ENCODE peak calls at places on chromosomes 6 and 20, in six cellular contexts. R is WTC11, M is endothelial cell of umbilical vein, X is A549, A is H1, N is HepG2. K is an unnamed sample.

GRCh38 chr6:52255434-52255833 is 11.1 kb upstream of the IL17F start:
- DNase-seq in N (no peak), A (no peak), R (no peak), M (no peak), X (no peak), K (no peak)

GRCh38 chr6:161029195-161029809 is 37.7 kb downstream of the MAP3K4 start:
- DNase-seq in N (no peak), R (no peak), M (no peak), X (no peak), A (no peak), K (no peak)

GRCh38 chr20:44489931-44490330 is 14.3 kb downstream of the TTPAL start:
- DNase-seq in M (no peak), X (no peak), R (no peak), N (no peak), A (no peak), K (no peak)

GRCh38 chr6:123338394-123338793 is 298.4 kb downstream of the TRDN start:
- DNase-seq in X (no peak), R (no peak), M (no peak), N (no peak), A (no peak), K (no peak)

GRCh38 chr6:152206072-152206818 is 398.8 kb downstream of the ESR1 start:
- DNase-seq in N (peak), R (peak), M (peak), A (peak), X (peak), K (peak)

GRCh38 chr6:14272111-14273085 is 154.8 kb downstream of the CD83 start:
- DNase-seq in R (no peak), N (no peak), M (no peak), X (peak), A (no peak), K (no peak)

GRCh38 chr6:161161889-161162624 is 111.8 kb downstream of the AGPAT4 start:
- DNase-seq in A (no peak), M (no peak), N (no peak), X (no peak), R (no peak), K (no peak)

GRCh38 chr6:22028403-22028802 is 268.4 kb downstream of the PRL start:
- DNase-seq in R (no peak), A (no peak), X (no peak), M (no peak), N (no peak), K (no peak)

GRCh38 chr6:112144145-112144926 is 56.9 kb downstream of the FAM229B start:
- DNase-seq in A (no peak), R (no peak), N (peak), M (no peak), X (no peak), K (peak)

GRCh38 chr6:132060591-132060990 is 109.4 kb upstream of the CCN2 start:
- DNase-seq in A (no peak), R (no peak), N (peak), M (peak), X (peak), K (no peak)

GRCh38 chr6:158011980-158012566 is 30.4 kb downstream of the SYNJ2 start:
- DNase-seq in R (no peak), M (no peak), X (no peak), A (no peak), N (no peak), K (no peak)

DNA sequence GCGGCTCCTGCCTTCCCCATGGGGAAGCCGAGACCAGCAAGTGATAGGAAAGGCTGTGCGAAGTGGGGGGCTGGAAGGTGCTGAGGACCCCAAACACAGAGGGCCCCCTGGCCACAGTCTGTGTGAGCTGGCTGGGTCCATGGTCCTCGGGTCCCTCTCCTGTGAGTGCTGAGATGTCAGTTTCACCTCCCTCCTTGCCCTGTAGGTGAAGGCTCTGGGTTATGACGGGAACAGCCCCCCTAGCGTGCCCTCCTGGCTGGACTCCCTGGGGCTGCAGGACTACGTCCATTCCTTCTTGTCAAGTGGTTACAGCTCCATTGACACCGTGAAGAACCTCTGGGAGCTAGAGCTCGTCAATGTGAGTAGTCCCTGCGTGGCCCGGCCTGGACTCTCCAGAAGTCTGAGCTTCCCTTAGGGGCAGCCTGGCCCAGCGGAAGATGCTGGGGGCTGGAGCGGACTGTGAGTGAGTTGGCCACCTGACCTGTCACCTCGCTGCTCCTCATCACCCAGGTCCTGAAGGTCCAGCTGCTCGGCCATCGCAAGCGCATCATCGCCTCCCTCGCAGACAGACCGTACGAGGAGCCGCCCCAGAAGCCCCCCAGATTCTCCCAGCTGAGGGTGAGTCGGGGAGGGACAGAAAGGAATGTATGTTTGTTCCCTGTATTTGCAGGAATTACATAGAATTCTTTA is 61.7 kb downstream of the TCP11 start:
- DNase-seq in A (no peak), X (no peak), R (peak), N (no peak), M (no peak), K (no peak)
- TF ChIP-seq JUN in A (no peak), X (no peak), R (no peak), N (no peak), M (no peak), K (no peak)

GRCh38 chr20:14098261-14098660 is 102.9 kb downstream of the MACROD2 start:
- DNase-seq in N (no peak), M (no peak), R (no peak), X (no peak), A (no peak), K (no peak)

DNA sequence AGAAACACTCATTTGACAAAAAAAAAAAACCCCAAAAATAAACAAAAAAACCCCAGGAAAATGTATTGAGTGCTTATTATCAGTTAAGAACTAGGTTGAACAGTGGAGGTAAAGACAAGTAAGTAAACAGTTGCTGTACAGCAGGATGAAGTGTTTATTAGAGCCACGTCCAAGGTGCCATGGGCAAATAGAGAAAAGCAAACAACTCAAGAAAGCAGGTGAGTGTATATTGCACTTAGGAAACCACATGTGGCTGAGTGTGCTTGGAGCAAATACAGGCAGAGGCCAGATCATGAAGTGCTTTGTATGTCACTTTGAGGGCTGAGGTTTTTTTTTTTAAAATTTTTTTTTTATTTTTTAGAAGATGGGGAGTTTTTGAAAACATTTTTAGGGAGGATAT is 98.3 kb downstream of the MACROD2 start:
- DNase-seq in X (no peak), A (no peak), R (no peak), N (no peak), M (no peak), K (no peak)
- TF ChIP-seq JUN in X (no peak), A (no peak), R (no peak), N (no peak), M (no peak), K (no peak)

DNA sequence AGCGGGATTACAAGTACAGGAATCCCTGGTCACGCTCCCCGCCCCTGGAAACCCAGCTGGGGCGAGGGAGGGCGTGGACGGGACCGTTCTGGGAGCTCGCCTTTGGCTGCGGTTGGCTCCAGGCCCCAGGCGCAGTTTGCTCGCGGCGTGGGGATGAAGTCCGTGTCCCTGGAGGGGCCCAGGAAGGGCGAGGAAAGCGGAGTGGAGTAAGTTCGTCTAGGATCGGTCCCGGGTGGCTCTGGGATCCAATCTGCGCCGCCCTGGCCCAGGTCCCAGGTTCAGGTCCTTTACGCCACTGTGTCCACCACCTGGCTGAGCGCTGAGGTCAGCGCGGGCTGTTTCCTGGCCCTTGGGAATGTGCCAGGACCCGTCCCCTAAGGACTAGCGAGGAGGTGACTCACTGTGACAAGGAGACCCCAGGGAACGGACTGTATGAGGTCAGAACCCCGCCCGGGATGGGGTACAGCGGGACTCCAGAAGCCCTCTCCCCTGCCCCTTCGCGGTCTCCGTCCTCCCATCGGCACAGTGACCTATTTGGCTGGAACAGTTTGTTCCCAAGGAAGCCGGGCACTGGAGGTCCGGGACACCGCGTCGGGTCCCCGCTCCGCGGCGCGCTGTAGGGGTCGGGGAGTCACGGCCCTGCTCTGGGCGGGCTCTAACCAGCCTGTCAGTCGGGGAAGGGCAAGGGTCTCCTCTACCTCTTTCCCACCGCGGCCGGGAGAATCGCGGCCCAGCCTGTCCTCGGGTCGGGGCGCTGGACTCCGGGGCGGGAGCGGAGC is 718 bp downstream of the CDKN1A start:
- DNase-seq in R (peak), X (peak), M (peak), A (no peak), N (peak), K (peak)
- TF ChIP-seq JUN in R (no peak), X (no peak), M (peak), A (no peak), N (no peak), K (peak)

DNA sequence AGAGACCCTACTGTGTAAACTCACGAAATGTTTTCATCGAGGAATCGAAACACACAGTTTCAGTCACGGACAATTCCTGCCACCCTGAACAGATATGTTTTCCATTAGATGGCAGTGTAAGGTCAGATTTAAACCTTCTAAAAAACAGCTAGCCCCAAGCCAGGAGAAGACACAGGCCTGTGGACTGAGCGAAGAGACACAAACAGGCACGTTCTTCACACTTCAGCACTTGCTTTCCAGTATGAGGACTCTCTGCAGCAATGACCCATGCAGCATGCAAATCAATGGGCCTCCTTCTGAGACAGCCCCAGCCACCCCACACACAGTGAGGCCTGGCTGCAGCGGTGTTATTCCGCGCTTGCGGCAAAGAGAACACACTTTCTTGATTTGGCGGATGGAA is 31.9 kb downstream of the HUS1B start:
- DNase-seq in A (no peak), N (no peak), R (no peak), X (peak), M (peak), K (no peak)
- TF ChIP-seq JUN in A (no peak), N (no peak), R (no peak), X (no peak), M (no peak), K (no peak)

GRCh38 chr6:102195311-102195710 is 801.8 kb downstream of the GRIK2 start:
- DNase-seq in N (no peak), A (no peak), R (no peak), X (no peak), M (no peak), K (no peak)

DNA sequence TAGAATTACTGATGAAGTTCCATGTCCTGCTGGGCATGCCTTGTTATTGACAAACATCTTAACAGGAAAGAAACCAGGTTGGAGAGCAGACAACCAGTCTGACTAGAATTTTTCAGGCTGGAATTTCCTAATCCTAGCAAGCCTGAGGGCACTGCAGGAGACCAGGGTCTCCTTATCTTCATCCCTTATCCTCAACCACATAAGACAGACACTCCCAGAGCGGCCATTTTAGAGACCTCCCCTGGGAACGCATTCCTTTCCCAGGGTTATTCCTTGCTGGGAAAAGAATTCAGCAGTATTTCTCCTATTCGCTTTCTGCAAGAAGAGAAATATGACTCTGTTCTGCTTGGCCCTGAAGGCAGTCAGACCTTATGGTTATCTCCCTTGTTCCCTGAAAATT is 803.7 kb downstream of the GRIK2 start:
- DNase-seq in X (no peak), A (no peak), M (no peak), R (peak), N (no peak), K (no peak)
- TF ChIP-seq JUN in X (no peak), A (no peak), M (no peak), R (no peak), N (no peak), K (no peak)

GRCh38 chr20:8756410-8756809 is 312.5 kb upstream of the PLCB4 start:
- DNase-seq in M (peak), N (peak), X (peak), R (no peak), A (no peak), K (peak)
- TF ChIP-seq JUN in M (peak), N (no peak), X (no peak), R (no peak), A (no peak), K (no peak)

K was measured in K562.